ENCODE peak calls at places on chromosomes 16 and 17, in five cellular contexts. One of them, this sample, is unnamed.

GRCh38 chr16:69831212-69832123 is 69.3 kb downstream of the WWP2 start:
- DNase-seq in Panc1: no peak
- DNase-seq in neuronal stem cell: no peak
- DNase-seq in caudate nucleus: no peak
- DNase-seq in effector memory CD4-positive, alpha-beta T cell: no peak
- DNase-seq in this sample: no peak

GRCh38 chr17:78142113-78142861 is 3.9 kb upstream of the C17orf99 start:
- DNase-seq in effector memory CD4-positive, alpha-beta T cell: no peak
- DNase-seq in neuronal stem cell: no peak
- DNase-seq in Panc1: no peak
- DNase-seq in caudate nucleus: no peak
- DNase-seq in this sample: no peak

GRCh38 chr17:68491864-68492263 is 20.4 kb upstream of the PRKAR1A start:
- DNase-seq in effector memory CD4-positive, alpha-beta T cell: no peak
- DNase-seq in caudate nucleus: no peak
- DNase-seq in Panc1: no peak
- DNase-seq in neuronal stem cell: no peak
- DNase-seq in this sample: no peak

GRCh38 chr17:57900991-57901743 is 51.3 kb upstream of the MRPS23 start:
- DNase-seq in effector memory CD4-positive, alpha-beta T cell: no peak
- DNase-seq in neuronal stem cell: no peak
- DNase-seq in Panc1: no peak
- DNase-seq in caudate nucleus: no peak
- DNase-seq in this sample: no peak

GRCh38 chr17:80000955-80001354 is 34.7 kb downstream of the TBC1D16 start:
- DNase-seq in caudate nucleus: no peak
- DNase-seq in neuronal stem cell: no peak
- DNase-seq in Panc1: no peak
- DNase-seq in effector memory CD4-positive, alpha-beta T cell: no peak
- DNase-seq in this sample: no peak

GRCh38 chr16:71626018-71626857 is at the start of gene MARVELD3:
- DNase-seq in caudate nucleus: no peak
- DNase-seq in effector memory CD4-positive, alpha-beta T cell: no peak
- DNase-seq in Panc1: no peak
- DNase-seq in neuronal stem cell: no peak
- DNase-seq in this sample: peak; percentile 67

GRCh38 chr16:8958344-8958808 is 5.3 kb downstream of the USP7 start:
- DNase-seq in effector memory CD4-positive, alpha-beta T cell: peak; percentile 25
- DNase-seq in caudate nucleus: no peak
- DNase-seq in Panc1: no peak
- DNase-seq in neuronal stem cell: no peak
- DNase-seq in this sample: no peak

GRCh38 chr16:87538160-87538559 is 45.3 kb upstream of the ZCCHC14 start:
- DNase-seq in effector memory CD4-positive, alpha-beta T cell: no peak
- DNase-seq in neuronal stem cell: no peak
- DNase-seq in Panc1: no peak
- DNase-seq in caudate nucleus: no peak
- DNase-seq in this sample: no peak

GRCh38 chr17:17088104-17088485 is 45.8 kb downstream of the MPRIP start:
- DNase-seq in effector memory CD4-positive, alpha-beta T cell: no peak
- DNase-seq in neuronal stem cell: no peak
- DNase-seq in caudate nucleus: peak; percentile 22
- DNase-seq in Panc1: no peak
- DNase-seq in this sample: no peak

GRCh38 chr17:13004336-13004735 is 13.5 kb downstream of the ELAC2 start:
- DNase-seq in neuronal stem cell: no peak
- DNase-seq in Panc1: no peak
- DNase-seq in effector memory CD4-positive, alpha-beta T cell: no peak
- DNase-seq in caudate nucleus: no peak
- DNase-seq in this sample: no peak

GRCh38 chr16:50868577-50868976 is 126.7 kb downstream of the CYLD start:
- DNase-seq in caudate nucleus: no peak
- DNase-seq in Panc1: no peak
- DNase-seq in effector memory CD4-positive, alpha-beta T cell: no peak
- DNase-seq in neuronal stem cell: no peak
- DNase-seq in this sample: no peak

GRCh38 chr17:32625971-32626370 is 139.2 kb downstream of the CDK5R1 start:
- DNase-seq in neuronal stem cell: no peak
- DNase-seq in caudate nucleus: no peak
- DNase-seq in Panc1: no peak
- DNase-seq in effector memory CD4-positive, alpha-beta T cell: no peak
- DNase-seq in this sample: no peak

GRCh38 chr17:3917391-3917931 is 1.2 kb upstream of the P2RX1 start:
- DNase-seq in effector memory CD4-positive, alpha-beta T cell: no peak
- DNase-seq in caudate nucleus: no peak
- DNase-seq in Panc1: no peak
- DNase-seq in neuronal stem cell: no peak
- DNase-seq in this sample: no peak

GRCh38 chr16:85460983-85461813 is 151.9 kb upstream of the GSE1 start:
- DNase-seq in neuronal stem cell: no peak
- DNase-seq in Panc1: no peak
- DNase-seq in caudate nucleus: no peak
- DNase-seq in effector memory CD4-positive, alpha-beta T cell: no peak
- DNase-seq in this sample: no peak

GRCh38 chr17:788551-788950 is 6.4 kb downstream of the MRM3 start:
- DNase-seq in Panc1: no peak
- DNase-seq in neuronal stem cell: no peak
- DNase-seq in caudate nucleus: no peak
- DNase-seq in effector memory CD4-positive, alpha-beta T cell: no peak
- DNase-seq in this sample: no peak

GRCh38 chr17:80498242-80498919 is 22.0 kb upstream of the NPTX1 start:
- DNase-seq in caudate nucleus: no peak
- DNase-seq in effector memory CD4-positive, alpha-beta T cell: no peak
- DNase-seq in Panc1: no peak
- DNase-seq in neuronal stem cell: peak; percentile 23
- DNase-seq in this sample: no peak

GRCh38 chr16:31010539-31010938 is at the start of gene STX1B:
- DNase-seq in caudate nucleus: peak; percentile 26
- DNase-seq in neuronal stem cell: peak; percentile 59
- DNase-seq in Panc1: no peak
- DNase-seq in effector memory CD4-positive, alpha-beta T cell: peak; percentile 6
- DNase-seq in this sample: no peak

GRCh38 chr16:4306439-4307214 is 9.2 kb upstream of the GLIS2 start:
- DNase-seq in Panc1: no peak
- DNase-seq in effector memory CD4-positive, alpha-beta T cell: peak; percentile 34
- DNase-seq in caudate nucleus: no peak
- DNase-seq in neuronal stem cell: no peak
- DNase-seq in this sample: no peak

GRCh38 chr16:69513180-69513966 is 52.4 kb upstream of the NFAT5 start:
- DNase-seq in effector memory CD4-positive, alpha-beta T cell: no peak
- DNase-seq in neuronal stem cell: no peak
- DNase-seq in Panc1: no peak
- DNase-seq in caudate nucleus: no peak
- DNase-seq in this sample: no peak

GRCh38 chr17:74822329-74823175 is 37.1 kb downstream of the GRIN2C start:
- DNase-seq in effector memory CD4-positive, alpha-beta T cell: no peak
- DNase-seq in Panc1: no peak
- DNase-seq in caudate nucleus: no peak
- DNase-seq in neuronal stem cell: no peak
- DNase-seq in this sample: no peak

GRCh38 chr17:74827800-74828199 is 31.9 kb downstream of the GRIN2C start:
- DNase-seq in neuronal stem cell: no peak
- DNase-seq in caudate nucleus: no peak
- DNase-seq in Panc1: no peak
- DNase-seq in effector memory CD4-positive, alpha-beta T cell: no peak
- DNase-seq in this sample: no peak

GRCh38 chr17:74825003-74825627 is 34.6 kb downstream of the GRIN2C start:
- DNase-seq in caudate nucleus: no peak
- DNase-seq in Panc1: no peak
- DNase-seq in neuronal stem cell: no peak
- DNase-seq in effector memory CD4-positive, alpha-beta T cell: no peak
- DNase-seq in this sample: no peak

GRCh38 chr17:74823176-74823495 is 36.5 kb downstream of the GRIN2C start:
- DNase-seq in neuronal stem cell: no peak
- DNase-seq in caudate nucleus: no peak
- DNase-seq in effector memory CD4-positive, alpha-beta T cell: no peak
- DNase-seq in Panc1: no peak
- DNase-seq in this sample: no peak

DNA sequence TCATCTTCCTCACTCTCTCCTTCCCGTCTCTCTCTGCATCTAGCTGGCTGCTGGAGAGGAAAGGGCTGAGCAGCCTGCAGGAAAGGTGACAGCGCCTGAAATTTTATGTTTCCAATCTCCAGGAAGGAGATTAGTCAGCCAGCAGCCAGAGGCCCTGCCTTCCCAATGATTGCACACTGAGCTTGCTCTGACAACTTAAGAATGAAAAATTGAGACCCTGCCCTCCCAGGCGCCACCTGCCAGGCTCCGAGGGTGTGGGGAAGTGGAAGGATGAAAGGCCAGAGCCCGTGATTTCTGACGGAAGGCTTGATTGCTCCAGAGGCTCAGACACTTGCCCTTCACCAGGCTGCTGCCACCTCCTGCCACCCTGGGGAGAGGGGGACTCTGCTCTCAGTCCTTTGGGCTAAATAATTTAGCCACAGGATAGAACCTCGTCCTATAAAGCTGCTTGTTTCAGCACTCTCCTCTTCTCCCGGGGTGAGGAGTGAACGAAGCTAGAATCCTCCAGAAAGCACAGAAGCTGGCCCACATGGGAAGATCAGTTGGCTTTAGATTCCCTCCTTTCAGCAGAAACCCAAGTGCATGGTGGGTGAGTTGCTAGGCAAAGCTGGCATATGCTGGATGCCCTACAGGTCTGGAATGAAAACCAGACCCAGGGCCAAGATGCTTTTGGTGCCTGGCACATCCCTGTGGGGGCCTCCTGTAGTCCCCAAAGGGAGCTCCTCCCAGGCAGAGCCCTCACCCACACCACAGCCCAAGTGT is 33.6 kb downstream of the GRIN2C start:
- DNase-seq in neuronal stem cell: no peak
- DNase-seq in Panc1: no peak
- DNase-seq in effector memory CD4-positive, alpha-beta T cell: no peak
- DNase-seq in caudate nucleus: no peak
- DNase-seq in this sample: no peak
- H3K27ac ChIP-seq in neuronal stem cell: no peak overlapping the region
- H3K27ac ChIP-seq in Panc1: no peak overlapping the region
- H3K27ac ChIP-seq in effector memory CD4-positive, alpha-beta T cell: no peak overlapping the region
- H3K27ac ChIP-seq in caudate nucleus: peak overlapping the region; percentile 92
- H3K27ac ChIP-seq in this sample: no peak overlapping the region

DNA sequence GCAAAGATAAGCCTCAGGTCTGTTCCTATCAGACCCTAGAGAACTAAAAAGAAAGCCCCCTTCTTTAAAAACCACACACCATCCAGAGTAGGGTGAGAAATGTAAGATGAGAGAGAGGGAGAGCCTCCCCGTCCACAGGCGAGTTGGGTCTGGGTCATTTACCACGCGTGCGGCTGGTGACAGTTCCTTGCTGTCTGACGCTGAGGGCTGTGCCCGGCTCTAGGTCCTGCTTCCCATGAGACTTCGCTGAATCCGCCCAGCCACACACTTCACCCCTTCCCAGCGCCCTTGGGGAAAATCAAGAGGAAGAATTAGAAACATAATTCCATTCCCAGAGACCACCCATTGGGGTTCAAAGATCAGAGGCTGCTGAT is 54.2 kb downstream of the WNT3 start:
- DNase-seq in neuronal stem cell: no peak
- DNase-seq in effector memory CD4-positive, alpha-beta T cell: no peak
- DNase-seq in caudate nucleus: no peak
- DNase-seq in Panc1: no peak
- DNase-seq in this sample: no peak
- H3K27ac ChIP-seq in neuronal stem cell: no peak overlapping the region
- H3K27ac ChIP-seq in effector memory CD4-positive, alpha-beta T cell: no peak overlapping the region
- H3K27ac ChIP-seq in caudate nucleus: no peak overlapping the region
- H3K27ac ChIP-seq in Panc1: no peak overlapping the region
- H3K27ac ChIP-seq in this sample: no peak overlapping the region

DNA sequence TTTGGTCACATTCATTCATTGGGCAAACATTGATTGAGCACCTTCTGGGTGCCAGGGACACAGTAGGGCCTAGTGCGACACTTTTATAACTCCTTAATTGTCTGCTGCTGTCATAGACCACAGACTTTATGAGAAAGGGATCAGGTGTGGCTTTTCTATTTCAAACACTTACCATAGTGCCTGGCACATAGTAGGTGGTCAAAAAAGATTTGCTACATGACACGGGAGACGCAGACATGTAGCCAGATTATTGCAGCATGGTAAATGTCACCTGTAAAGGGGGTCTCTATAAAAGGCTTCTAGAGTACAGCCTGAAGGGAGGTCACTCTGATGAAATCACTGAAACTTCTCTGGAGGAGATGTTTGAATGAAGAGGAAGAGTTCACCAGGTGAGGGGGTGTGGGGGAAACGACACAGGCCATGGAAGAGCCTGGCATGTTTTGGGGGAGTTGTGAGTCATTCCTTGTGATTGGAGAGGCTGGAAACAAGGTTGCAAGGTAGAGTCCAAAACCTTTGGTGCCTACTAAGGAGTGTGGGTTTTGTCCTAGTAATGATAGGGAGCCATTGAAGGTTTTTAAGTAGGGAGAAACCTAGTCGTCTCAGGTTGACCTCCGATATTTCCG is 1.6 kb downstream of the RSAD1 start:
- DNase-seq in effector memory CD4-positive, alpha-beta T cell: no peak
- DNase-seq in Panc1: no peak
- DNase-seq in caudate nucleus: no peak
- DNase-seq in neuronal stem cell: no peak
- DNase-seq in this sample: no peak
- H3K27ac ChIP-seq in effector memory CD4-positive, alpha-beta T cell: no peak overlapping the region
- H3K27ac ChIP-seq in Panc1: peak overlapping the region; percentile 2
- H3K27ac ChIP-seq in caudate nucleus: peak overlapping the region; percentile 32
- H3K27ac ChIP-seq in neuronal stem cell: no peak overlapping the region
- H3K27ac ChIP-seq in this sample: no peak overlapping the region

GRCh38 chr17:46834846-46835245 is 16.4 kb upstream of the WNT3 start:
- DNase-seq in effector memory CD4-positive, alpha-beta T cell: no peak
- DNase-seq in neuronal stem cell: no peak
- DNase-seq in caudate nucleus: no peak
- DNase-seq in Panc1: no peak
- DNase-seq in this sample: no peak

GRCh38 chr17:46832945-46833839 is 14.7 kb upstream of the WNT3 start:
- DNase-seq in caudate nucleus: no peak
- DNase-seq in Panc1: no peak
- DNase-seq in neuronal stem cell: no peak
- DNase-seq in effector memory CD4-positive, alpha-beta T cell: no peak
- DNase-seq in this sample: no peak

GRCh38 chr17:46831573-46832305 is 13.2 kb upstream of the WNT3 start:
- DNase-seq in Panc1: no peak
- DNase-seq in neuronal stem cell: no peak
- DNase-seq in caudate nucleus: no peak
- DNase-seq in effector memory CD4-positive, alpha-beta T cell: no peak
- DNase-seq in this sample: no peak

GRCh38 chr17:46833840-46834208 is 15.3 kb upstream of the WNT3 start:
- DNase-seq in effector memory CD4-positive, alpha-beta T cell: no peak
- DNase-seq in Panc1: no peak
- DNase-seq in caudate nucleus: no peak
- DNase-seq in neuronal stem cell: no peak
- DNase-seq in this sample: no peak

DNA sequence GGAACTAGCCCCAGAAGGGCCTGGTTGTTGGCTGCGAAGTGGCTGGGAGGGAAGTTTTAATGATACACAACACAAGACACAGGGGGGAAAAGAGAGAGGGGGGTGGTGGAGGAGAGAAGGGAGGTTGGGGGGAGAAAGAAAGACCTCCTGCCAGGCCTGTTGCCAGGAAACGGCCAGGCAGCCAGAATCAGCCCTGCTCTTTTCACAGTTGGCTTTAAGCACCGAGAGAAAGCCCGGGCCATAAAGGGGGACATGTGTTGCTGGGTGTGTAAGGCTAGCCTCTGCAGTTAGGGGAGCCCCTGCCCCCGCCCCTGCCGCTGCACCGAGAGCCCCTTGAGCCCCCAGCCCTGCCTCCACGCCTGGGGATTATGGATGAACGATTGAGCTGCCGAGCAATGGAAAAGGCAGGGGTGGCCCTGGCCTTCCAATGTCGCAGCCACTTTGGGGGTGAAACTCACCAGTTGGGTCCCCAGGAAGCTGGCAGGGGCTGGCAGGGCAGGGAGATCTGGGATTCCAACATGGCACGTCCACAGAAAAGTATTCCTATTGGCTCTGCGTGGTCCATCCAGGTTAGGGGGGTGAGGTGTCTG is 13.9 kb upstream of the WNT3 start:
- DNase-seq in Panc1: no peak
- DNase-seq in neuronal stem cell: peak; percentile 71
- DNase-seq in caudate nucleus: no peak
- DNase-seq in effector memory CD4-positive, alpha-beta T cell: no peak
- DNase-seq in this sample: no peak
- H3K27ac ChIP-seq in Panc1: no peak overlapping the region
- H3K27ac ChIP-seq in neuronal stem cell: no peak overlapping the region
- H3K27ac ChIP-seq in caudate nucleus: no peak overlapping the region
- H3K27ac ChIP-seq in effector memory CD4-positive, alpha-beta T cell: no peak overlapping the region
- H3K27ac ChIP-seq in this sample: no peak overlapping the region

This sample was measured in iPS DF 6.9.